ENCODE peak calls at places on chromosomes 2 and 18, in ten cellular contexts. V is CD4-positive, CD25-positive, alpha-beta regulatory T cell; T is small intestine; F is upper lobe of right lung; G is HepG2; Q is CD8-positive, alpha-beta T cell; J is neural progenitor cell; E is RWPE2; H is heart right ventricle; Z is astrocyte. B is an unnamed sample.

GRCh38 chr18:45722899-45723298 is 1.1 kb upstream of the SLC14A1 start:
- DNase-seq in G (peak; percentile 21), T (peak; percentile 88), Z (peak; percentile 59), E (no peak), Q (peak; percentile 77), H (peak; percentile 71), J (peak; percentile 76), V (peak; percentile 41), F (peak; percentile 87), B (peak; percentile 70)

GRCh38 chr18:9022397-9023170 is 79.9 kb upstream of the NDUFV2 start:
- DNase-seq in Z (no peak), Q (no peak), J (no peak), H (no peak), G (no peak), T (no peak), F (no peak), E (no peak), V (no peak), B (no peak)

GRCh38 chr2:127984551-127984950 is 43.3 kb downstream of the SAP130 start:
- DNase-seq in E (no peak), H (no peak), J (no peak), G (peak; percentile 67), F (no peak), T (no peak), Z (peak; percentile 18), V (no peak), Q (no peak), B (no peak)

GRCh38 chr18:70400473-70400872 is 111.6 kb downstream of the SOCS6 start:
- DNase-seq in Z (no peak), F (no peak), E (no peak), T (no peak), Q (no peak), V (no peak), G (no peak), H (no peak), J (no peak), B (no peak)

GRCh38 chr18:49023938-49024341 is 73.2 kb upstream of the SMAD7 start:
- DNase-seq in T (no peak), Q (peak; percentile 36), V (no peak), J (no peak), F (peak; percentile 53), E (no peak), Z (no peak), G (no peak), H (no peak), B (no peak)

GRCh38 chr2:54720563-54720962 is 2.9 kb upstream of the EML6 start:
- DNase-seq in H (no peak), J (no peak), E (no peak), Q (no peak), T (no peak), F (no peak), V (no peak), Z (no peak), G (no peak), B (no peak)

GRCh38 chr18:36419913-36420531 is 122.5 kb downstream of the FHOD3 start:
- DNase-seq in V (no peak), J (no peak), H (no peak), E (no peak), Q (no peak), F (no peak), G (peak; percentile 5), Z (peak; percentile 43), T (peak; percentile 33), B (no peak)

GRCh38 chr18:46497129-46497528 is 159.9 kb downstream of the LOXHD1 start:
- DNase-seq in Z (peak; percentile 6), E (no peak), Q (no peak), V (no peak), F (no peak), T (no peak), H (peak; percentile 15), J (peak; percentile 88), G (peak; percentile 10), B (peak; percentile 31)

GRCh38 chr2:231996797-231997555 is 35.5 kb downstream of the DIS3L2 start:
- DNase-seq in H (no peak), E (no peak), Q (no peak), J (no peak), G (no peak), T (no peak), V (no peak), F (no peak), Z (no peak), B (no peak)

GRCh38 chr2:226738191-226738820 is 61.3 kb downstream of the IRS1 start:
- DNase-seq in Z (no peak), H (no peak), J (peak; percentile 18), G (peak; percentile 16), Q (no peak), F (no peak), E (no peak), V (no peak), T (no peak), B (no peak)

GRCh38 chr2:41935004-41935401 is 112.8 kb upstream of the PKDCC start:
- DNase-seq in T (no peak), G (no peak), V (no peak), F (no peak), Z (no peak), E (no peak), H (no peak), Q (no peak), J (no peak), B (no peak)

GRCh38 chr2:41933585-41934322 is 114.1 kb upstream of the PKDCC start:
- DNase-seq in Q (no peak), E (no peak), H (no peak), G (no peak), J (no peak), F (no peak), V (no peak), Z (peak; percentile 95), T (no peak), B (peak; percentile 89)

GRCh38 chr2:41935806-41936205 is 112.0 kb upstream of the PKDCC start:
- DNase-seq in Z (no peak), F (no peak), E (no peak), V (no peak), H (no peak), G (no peak), T (no peak), Q (no peak), J (no peak), B (no peak)

GRCh38 chr2:41933035-41933429 is 114.8 kb upstream of the PKDCC start:
- DNase-seq in T (no peak), Q (no peak), Z (peak; percentile 56), E (no peak), G (no peak), V (no peak), F (no peak), H (no peak), J (peak; percentile 59), B (no peak)

GRCh38 chr2:41934323-41935003 is 113.4 kb upstream of the PKDCC start:
- DNase-seq in G (no peak), Q (no peak), V (no peak), Z (peak; percentile 85), J (no peak), F (no peak), E (no peak), H (no peak), T (no peak), B (no peak)
- H3K4me1 ChIP-seq in G (no peaks in the 10 kb centered on the region), Q (no peaks in the 10 kb centered on the region), V (no peaks in the 10 kb centered on the region), Z (peaks cover 72% of the 10 kb centered on the region), J (peaks cover 66% of the 10 kb centered on the region), F (peaks cover 8% of the 10 kb centered on the region), E (peaks cover 9% of the 10 kb centered on the region), H (peaks cover 30% of the 10 kb centered on the region), T (peaks cover 6% of the 10 kb centered on the region), B (peaks cover 80% of the 10 kb centered on the region)

GRCh38 chr2:9494096-9494495 is 19.7 kb downstream of the IAH1 start:
- DNase-seq in J (no peak), G (no peak), E (no peak), H (no peak), T (no peak), Q (no peak), F (no peak), Z (no peak), V (no peak), B (no peak)
- H3K36me3 ChIP-seq in J (peaks cover 7% of the 10 kb centered on the region), G (peaks cover 34% of the 10 kb centered on the region), E (peaks cover 77% of the 10 kb centered on the region), H (peaks cover 92% of the 10 kb centered on the region), T (peaks cover 23% of the 10 kb centered on the region), Q (peaks cover 45% of the 10 kb centered on the region), F (peaks cover 99% of the 10 kb centered on the region), Z (peaks cover 62% of the 10 kb centered on the region), V (peaks cover 86% of the 10 kb centered on the region), B (peaks cover 88% of the 10 kb centered on the region)

GRCh38 chr18:77071711-77072292 is 60.8 kb downstream of the MBP start:
- DNase-seq in V (peak; percentile 77), E (no peak), F (no peak), G (no peak), Q (no peak), H (no peak), Z (peak; percentile 96), T (no peak), J (no peak), B (peak; percentile 90)
- H3K4me3 ChIP-seq in V (peak overlapping the region; percentile 22), E (no peak overlapping the region), F (no peak overlapping the region), G (no peak overlapping the region), Q (no peak overlapping the region), H (no peak overlapping the region), Z (no peak overlapping the region), T (no peak overlapping the region), J (no peak overlapping the region), B (peak overlapping the region; percentile 26)

DNA sequence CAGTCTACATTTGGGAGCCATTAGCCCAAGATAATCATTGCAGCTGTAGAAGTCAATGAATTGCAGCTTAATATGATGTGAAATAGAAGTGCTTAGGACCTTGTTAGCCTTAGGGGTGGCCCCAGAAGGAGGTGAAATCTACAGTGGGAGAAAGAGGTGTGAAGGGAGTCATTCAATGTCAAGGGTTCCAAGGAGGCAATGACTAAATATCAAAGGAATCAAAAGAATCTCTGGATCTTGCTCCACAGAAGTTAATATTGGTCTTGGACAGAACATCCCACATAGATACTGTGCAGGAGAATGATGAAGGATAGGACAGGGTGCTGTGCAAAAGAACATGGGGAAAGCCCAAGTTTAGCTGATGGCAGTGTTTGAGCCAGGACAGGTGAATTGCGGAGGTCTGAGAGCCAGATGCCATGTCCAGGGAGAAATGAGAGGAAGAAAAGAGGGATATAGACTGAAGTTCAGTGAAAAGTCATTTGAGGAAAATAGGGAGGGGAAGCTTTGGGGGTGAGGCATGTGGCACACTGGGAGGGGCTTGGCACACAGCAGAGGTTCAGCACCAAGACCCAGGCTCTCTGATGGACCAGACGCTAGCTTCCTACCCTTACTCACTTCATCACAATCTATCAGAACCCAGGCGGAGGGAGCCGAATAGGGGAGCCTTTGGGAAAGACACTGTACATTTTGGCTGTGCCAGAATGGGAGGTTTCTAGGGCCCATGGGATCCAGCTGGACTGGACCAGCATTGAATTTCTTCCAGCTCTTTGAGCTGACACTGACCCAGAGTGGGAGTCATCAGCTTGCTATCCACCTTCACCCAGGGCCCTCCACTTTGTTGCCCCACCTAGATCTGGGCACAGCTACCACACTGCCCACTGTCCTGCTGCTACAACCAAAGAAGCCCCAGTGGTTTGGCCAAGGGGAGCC is 2.2 kb downstream of the IL1F10 start:
- DNase-seq in F (no peak), V (no peak), E (no peak), J (no peak), Q (no peak), Z (no peak), T (no peak), H (no peak), G (no peak), B (no peak)
- H3K4me1 ChIP-seq in F (no peaks in the 10 kb centered on the region), V (no peaks in the 10 kb centered on the region), E (peaks cover 36% of the 10 kb centered on the region), J (no peaks in the 10 kb centered on the region), Q (peaks cover 11% of the 10 kb centered on the region), Z (no peaks in the 10 kb centered on the region), T (peaks cover 2% of the 10 kb centered on the region), H (no peaks in the 10 kb centered on the region), G (no peaks in the 10 kb centered on the region), B (peaks cover 34% of the 10 kb centered on the region)